ENCODE peak calls at places on chromosomes 6 and 20, in six cellular contexts. One of them, this sample, is unnamed.

GRCh38 chr6:159762681-159763293 is 942 bp downstream of the ACAT2 start:
- DNase-seq in RWPE1: peak
- DNase-seq in esophagus squamous epithelium: no peak
- DNase-seq in H1: no peak
- DNase-seq in CD8-positive, alpha-beta T cell: no peak
- DNase-seq in fibroblast of pulmonary artery: no peak
- DNase-seq in this sample: peak

GRCh38 chr6:27672113-27672799 is 199.4 kb upstream of the ZNF184 start:
- DNase-seq in RWPE1: no peak
- DNase-seq in esophagus squamous epithelium: no peak
- DNase-seq in H1: peak
- DNase-seq in CD8-positive, alpha-beta T cell: no peak
- DNase-seq in fibroblast of pulmonary artery: no peak
- DNase-seq in this sample: peak

GRCh38 chr20:18857640-18858039 is 44.1 kb downstream of the SCP2D1 start:
- DNase-seq in RWPE1: no peak
- DNase-seq in esophagus squamous epithelium: no peak
- DNase-seq in H1: no peak
- DNase-seq in CD8-positive, alpha-beta T cell: no peak
- DNase-seq in fibroblast of pulmonary artery: no peak
- DNase-seq in this sample: peak

GRCh38 chr6:151300267-151300930 is 60.6 kb downstream of the AKAP12 start:
- DNase-seq in RWPE1: no peak
- DNase-seq in esophagus squamous epithelium: no peak
- DNase-seq in H1: no peak
- DNase-seq in CD8-positive, alpha-beta T cell: no peak
- DNase-seq in fibroblast of pulmonary artery: no peak
- DNase-seq in this sample: no peak

GRCh38 chr6:112113371-112113770 is 26.0 kb downstream of the FAM229B start:
- DNase-seq in RWPE1: no peak
- DNase-seq in esophagus squamous epithelium: no peak
- DNase-seq in H1: no peak
- DNase-seq in CD8-positive, alpha-beta T cell: no peak
- DNase-seq in fibroblast of pulmonary artery: no peak
- DNase-seq in this sample: no peak

GRCh38 chr20:53773792-53774371 is 180.2 kb upstream of the ZNF217 start:
- DNase-seq in RWPE1: peak
- DNase-seq in esophagus squamous epithelium: no peak
- DNase-seq in H1: no peak
- DNase-seq in CD8-positive, alpha-beta T cell: no peak
- DNase-seq in fibroblast of pulmonary artery: peak
- DNase-seq in this sample: peak

GRCh38 chr6:113362542-113363430 is 494.4 kb upstream of the MARCKS start:
- DNase-seq in RWPE1: no peak
- DNase-seq in esophagus squamous epithelium: no peak
- DNase-seq in H1: no peak
- DNase-seq in CD8-positive, alpha-beta T cell: no peak
- DNase-seq in fibroblast of pulmonary artery: no peak
- DNase-seq in this sample: no peak

GRCh38 chr6:23445157-23445710 is 680.8 kb upstream of the NRSN1 start:
- DNase-seq in RWPE1: no peak
- DNase-seq in esophagus squamous epithelium: no peak
- DNase-seq in H1: no peak
- DNase-seq in CD8-positive, alpha-beta T cell: no peak
- DNase-seq in fibroblast of pulmonary artery: peak
- DNase-seq in this sample: no peak

GRCh38 chr20:15475483-15475882 is 1097.8 kb downstream of the KIF16B start:
- DNase-seq in RWPE1: peak
- DNase-seq in esophagus squamous epithelium: no peak
- DNase-seq in H1: no peak
- DNase-seq in CD8-positive, alpha-beta T cell: no peak
- DNase-seq in fibroblast of pulmonary artery: no peak
- DNase-seq in this sample: peak

GRCh38 chr6:77425676-77426075 is 37.6 kb downstream of the HTR1B start:
- DNase-seq in RWPE1: no peak
- DNase-seq in esophagus squamous epithelium: no peak
- DNase-seq in H1: no peak
- DNase-seq in CD8-positive, alpha-beta T cell: no peak
- DNase-seq in fibroblast of pulmonary artery: peak
- DNase-seq in this sample: peak

GRCh38 chr6:118042855-118043254 is 135.8 kb downstream of the SLC35F1 start:
- DNase-seq in RWPE1: no peak
- DNase-seq in esophagus squamous epithelium: no peak
- DNase-seq in H1: no peak
- DNase-seq in CD8-positive, alpha-beta T cell: no peak
- DNase-seq in fibroblast of pulmonary artery: no peak
- DNase-seq in this sample: no peak

GRCh38 chr6:37155394-37156312 is 14.3 kb upstream of the PIM1 start:
- DNase-seq in RWPE1: no peak
- DNase-seq in esophagus squamous epithelium: no peak
- DNase-seq in H1: no peak
- DNase-seq in CD8-positive, alpha-beta T cell: no peak
- DNase-seq in fibroblast of pulmonary artery: no peak
- DNase-seq in this sample: no peak

GRCh38 chr20:17610566-17611289 is 40.9 kb downstream of the DSTN start:
- DNase-seq in RWPE1: no peak
- DNase-seq in esophagus squamous epithelium: no peak
- DNase-seq in H1: no peak
- DNase-seq in CD8-positive, alpha-beta T cell: peak
- DNase-seq in fibroblast of pulmonary artery: no peak
- DNase-seq in this sample: no peak

GRCh38 chr20:41300383-41300782 is 17.1 kb downstream of the ZHX3 start:
- DNase-seq in RWPE1: no peak
- DNase-seq in esophagus squamous epithelium: no peak
- DNase-seq in H1: no peak
- DNase-seq in CD8-positive, alpha-beta T cell: no peak
- DNase-seq in fibroblast of pulmonary artery: no peak
- DNase-seq in this sample: no peak

GRCh38 chr6:42394881-42395620 is 56.7 kb downstream of the TRERF1 start:
- DNase-seq in RWPE1: no peak
- DNase-seq in esophagus squamous epithelium: no peak
- DNase-seq in H1: no peak
- DNase-seq in CD8-positive, alpha-beta T cell: no peak
- DNase-seq in fibroblast of pulmonary artery: no peak
- DNase-seq in this sample: no peak

GRCh38 chr6:593139-593906 is 63.6 kb downstream of the HUS1B start:
- DNase-seq in RWPE1: peak
- DNase-seq in esophagus squamous epithelium: no peak
- DNase-seq in H1: no peak
- DNase-seq in CD8-positive, alpha-beta T cell: peak
- DNase-seq in fibroblast of pulmonary artery: peak
- DNase-seq in this sample: peak

GRCh38 chr20:49276895-49277785 is 717 bp downstream of the ZNFX1 start:
- DNase-seq in RWPE1: no peak
- DNase-seq in esophagus squamous epithelium: no peak
- DNase-seq in H1: no peak
- DNase-seq in CD8-positive, alpha-beta T cell: peak
- DNase-seq in fibroblast of pulmonary artery: no peak
- DNase-seq in this sample: peak

GRCh38 chr6:10389739-10390494 is 25.0 kb downstream of the TFAP2A start:
- DNase-seq in RWPE1: no peak
- DNase-seq in esophagus squamous epithelium: no peak
- DNase-seq in H1: no peak
- DNase-seq in CD8-positive, alpha-beta T cell: no peak
- DNase-seq in fibroblast of pulmonary artery: no peak
- DNase-seq in this sample: no peak

GRCh38 chr6:167045828-167046580 is 46.8 kb downstream of the CEP43 start:
- DNase-seq in RWPE1: no peak
- DNase-seq in esophagus squamous epithelium: no peak
- DNase-seq in H1: no peak
- DNase-seq in CD8-positive, alpha-beta T cell: no peak
- DNase-seq in fibroblast of pulmonary artery: no peak
- DNase-seq in this sample: no peak

GRCh38 chr20:10157539-10157938 is 61.1 kb upstream of the SNAP25 start:
- DNase-seq in RWPE1: no peak
- DNase-seq in esophagus squamous epithelium: no peak
- DNase-seq in H1: no peak
- DNase-seq in CD8-positive, alpha-beta T cell: no peak
- DNase-seq in fibroblast of pulmonary artery: no peak
- DNase-seq in this sample: no peak

GRCh38 chr6:43978473-43979360 is 148.5 kb downstream of the MRPL14 start:
- DNase-seq in RWPE1: no peak
- DNase-seq in esophagus squamous epithelium: no peak
- DNase-seq in H1: peak
- DNase-seq in CD8-positive, alpha-beta T cell: no peak
- DNase-seq in fibroblast of pulmonary artery: no peak
- DNase-seq in this sample: peak

GRCh38 chr20:45338121-45339030 is 9.8 kb downstream of the SDC4 start:
- DNase-seq in RWPE1: no peak
- DNase-seq in esophagus squamous epithelium: no peak
- DNase-seq in H1: no peak
- DNase-seq in CD8-positive, alpha-beta T cell: no peak
- DNase-seq in fibroblast of pulmonary artery: no peak
- DNase-seq in this sample: peak

GRCh38 chr20:36991708-36992107 is 40.2 kb upstream of the SAMHD1 start:
- DNase-seq in RWPE1: no peak
- DNase-seq in esophagus squamous epithelium: no peak
- DNase-seq in H1: no peak
- DNase-seq in CD8-positive, alpha-beta T cell: no peak
- DNase-seq in fibroblast of pulmonary artery: no peak
- DNase-seq in this sample: no peak

GRCh38 chr20:36992802-36993334 is 41.4 kb upstream of the SAMHD1 start:
- DNase-seq in RWPE1: no peak
- DNase-seq in esophagus squamous epithelium: no peak
- DNase-seq in H1: no peak
- DNase-seq in CD8-positive, alpha-beta T cell: no peak
- DNase-seq in fibroblast of pulmonary artery: no peak
- DNase-seq in this sample: no peak

GRCh38 chr20:36988494-36988966 is 37.0 kb upstream of the SAMHD1 start:
- DNase-seq in RWPE1: no peak
- DNase-seq in esophagus squamous epithelium: no peak
- DNase-seq in H1: no peak
- DNase-seq in CD8-positive, alpha-beta T cell: no peak
- DNase-seq in fibroblast of pulmonary artery: peak
- DNase-seq in this sample: peak
- TF ChIP-seq CTCF in RWPE1: no peak
- TF ChIP-seq CTCF in esophagus squamous epithelium: no peak
- TF ChIP-seq CTCF in H1: no peak
- TF ChIP-seq CTCF in CD8-positive, alpha-beta T cell: no peak
- TF ChIP-seq CTCF in fibroblast of pulmonary artery: no peak
- TF ChIP-seq CTCF in this sample: no peak

DNA sequence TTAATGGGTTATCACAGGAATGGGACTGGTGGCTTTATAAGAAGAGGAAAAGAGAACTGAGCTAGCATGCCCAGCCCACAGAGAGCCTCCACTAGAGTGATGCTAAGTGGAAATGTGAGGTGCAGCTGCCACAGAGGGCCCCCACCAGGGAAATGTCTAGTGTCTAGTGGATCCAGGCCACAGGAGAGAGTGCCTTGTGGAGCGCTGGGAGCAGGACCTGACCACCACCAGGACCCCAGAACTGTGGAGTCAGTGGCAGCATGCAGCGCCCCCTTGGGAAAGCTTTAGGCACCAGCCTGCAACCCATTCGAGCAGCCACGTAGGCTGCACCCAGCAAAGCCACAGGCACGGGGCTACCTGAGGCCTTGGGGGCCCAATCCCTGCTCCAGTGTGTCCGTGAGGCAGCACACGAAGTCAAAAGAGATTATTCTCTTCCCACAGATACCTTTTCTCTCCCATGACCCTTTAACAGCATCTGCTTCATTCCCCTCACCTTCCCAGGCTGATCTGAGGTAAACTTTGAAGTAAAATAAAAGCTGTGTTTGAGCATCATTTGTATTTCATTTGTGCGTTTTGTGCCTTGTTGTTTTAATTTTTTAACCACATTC is 4.4 kb downstream of the HLA-E start:
- DNase-seq in RWPE1: no peak
- DNase-seq in esophagus squamous epithelium: no peak
- DNase-seq in H1: peak
- DNase-seq in CD8-positive, alpha-beta T cell: no peak
- DNase-seq in fibroblast of pulmonary artery: no peak
- DNase-seq in this sample: no peak
- TF ChIP-seq CTCF in RWPE1: no peak
- TF ChIP-seq CTCF in esophagus squamous epithelium: no peak
- TF ChIP-seq CTCF in H1: peak
- TF ChIP-seq CTCF in CD8-positive, alpha-beta T cell: peak
- TF ChIP-seq CTCF in fibroblast of pulmonary artery: peak
- TF ChIP-seq CTCF in this sample: no peak

GRCh38 chr6:155497273-155497672 is 41.6 kb upstream of the NOX3 start:
- DNase-seq in RWPE1: no peak
- DNase-seq in esophagus squamous epithelium: no peak
- DNase-seq in H1: no peak
- DNase-seq in CD8-positive, alpha-beta T cell: no peak
- DNase-seq in fibroblast of pulmonary artery: no peak
- DNase-seq in this sample: no peak

GRCh38 chr6:155492061-155492735 is 36.6 kb upstream of the NOX3 start:
- DNase-seq in RWPE1: no peak
- DNase-seq in esophagus squamous epithelium: no peak
- DNase-seq in H1: no peak
- DNase-seq in CD8-positive, alpha-beta T cell: no peak
- DNase-seq in fibroblast of pulmonary artery: no peak
- DNase-seq in this sample: no peak

GRCh38 chr6:155493694-155494143 is 38.1 kb upstream of the NOX3 start:
- DNase-seq in RWPE1: peak
- DNase-seq in esophagus squamous epithelium: no peak
- DNase-seq in H1: no peak
- DNase-seq in CD8-positive, alpha-beta T cell: no peak
- DNase-seq in fibroblast of pulmonary artery: peak
- DNase-seq in this sample: peak

GRCh38 chr6:155493026-155493693 is 37.5 kb upstream of the NOX3 start:
- DNase-seq in RWPE1: no peak
- DNase-seq in esophagus squamous epithelium: no peak
- DNase-seq in H1: no peak
- DNase-seq in CD8-positive, alpha-beta T cell: no peak
- DNase-seq in fibroblast of pulmonary artery: no peak
- DNase-seq in this sample: no peak

DNA sequence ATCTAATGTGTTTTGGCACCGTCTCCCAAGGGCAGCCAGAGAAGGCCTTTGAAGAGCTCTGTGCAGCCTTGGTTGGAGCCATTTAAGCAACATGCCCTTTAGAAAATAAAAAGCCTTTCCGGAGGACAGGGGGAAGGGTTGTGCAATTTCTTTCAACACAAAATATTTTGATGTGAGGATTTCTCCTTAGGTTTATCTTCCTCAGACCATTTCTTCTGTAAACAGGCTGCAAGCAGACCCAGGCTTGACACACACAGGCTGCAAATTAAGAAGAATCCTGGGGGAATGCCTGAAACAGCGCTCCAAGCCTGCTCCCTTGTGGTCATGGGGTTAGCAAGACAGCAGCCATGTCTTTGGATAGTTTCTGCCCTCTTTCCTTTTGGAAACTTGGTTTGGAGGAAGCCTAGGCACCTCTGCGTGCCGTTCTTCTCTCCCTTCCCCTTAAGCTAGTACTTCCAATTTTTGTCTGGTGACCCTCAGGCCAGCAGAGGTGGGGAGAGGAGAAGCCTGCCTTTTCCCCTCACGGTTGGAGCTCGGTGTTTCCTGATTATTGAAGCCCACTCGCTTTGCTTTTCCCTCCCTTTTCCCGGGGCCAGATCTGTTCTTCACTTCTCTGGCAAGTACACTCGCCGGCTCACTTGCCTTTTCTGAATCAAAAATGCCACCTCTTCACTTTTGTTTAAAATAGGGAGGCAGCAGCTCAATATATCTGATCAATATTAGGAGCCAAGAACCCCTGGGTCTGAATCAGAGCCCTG is 39.6 kb upstream of the NOX3 start:
- DNase-seq in RWPE1: no peak
- DNase-seq in esophagus squamous epithelium: no peak
- DNase-seq in H1: peak
- DNase-seq in CD8-positive, alpha-beta T cell: no peak
- DNase-seq in fibroblast of pulmonary artery: peak
- DNase-seq in this sample: peak
- TF ChIP-seq CTCF in RWPE1: no peak
- TF ChIP-seq CTCF in esophagus squamous epithelium: peak
- TF ChIP-seq CTCF in H1: peak
- TF ChIP-seq CTCF in CD8-positive, alpha-beta T cell: no peak
- TF ChIP-seq CTCF in fibroblast of pulmonary artery: peak
- TF ChIP-seq CTCF in this sample: no peak

GRCh38 chr6:45946352-45946751 is 69.3 kb downstream of the CLIC5 start:
- DNase-seq in RWPE1: no peak
- DNase-seq in esophagus squamous epithelium: no peak
- DNase-seq in H1: no peak
- DNase-seq in CD8-positive, alpha-beta T cell: no peak
- DNase-seq in fibroblast of pulmonary artery: peak
- DNase-seq in this sample: no peak
- TF ChIP-seq CTCF in RWPE1: no peak
- TF ChIP-seq CTCF in esophagus squamous epithelium: no peak
- TF ChIP-seq CTCF in H1: peak
- TF ChIP-seq CTCF in CD8-positive, alpha-beta T cell: no peak
- TF ChIP-seq CTCF in fibroblast of pulmonary artery: peak
- TF ChIP-seq CTCF in this sample: no peak